ENCODE peak calls at places on chromosomes 16 and 17, in seven cellular contexts. One of them, this sample, is unnamed. For H3K9me3, the result is how much of the 10 kb centered on the place peaks cover.

GRCh38 chr17:77617516-77617915 is 341.0 kb upstream of the TNRC6C start:
- DNase-seq in neural progenitor cell: no peak
- DNase-seq in Karpas-422: no peak
- DNase-seq in neuronal stem cell: no peak
- DNase-seq in mammary epithelial cell: no peak
- DNase-seq in IMR-90: no peak
- DNase-seq in GM12878: no peak
- DNase-seq in this sample: no peak

GRCh38 chr17:82416771-82417170 is 1.4 kb upstream of the HEXD start:
- DNase-seq in neuronal stem cell: no peak
- DNase-seq in neural progenitor cell: no peak
- DNase-seq in mammary epithelial cell: no peak
- DNase-seq in Karpas-422: peak
- DNase-seq in IMR-90: no peak
- DNase-seq in GM12878: no peak
- DNase-seq in this sample: peak

GRCh38 chr17:12342161-12342560 is 321.5 kb downstream of the MAP2K4 start:
- DNase-seq in neuronal stem cell: no peak
- DNase-seq in neural progenitor cell: no peak
- DNase-seq in mammary epithelial cell: no peak
- DNase-seq in IMR-90: no peak
- DNase-seq in Karpas-422: no peak
- DNase-seq in GM12878: no peak
- DNase-seq in this sample: no peak

GRCh38 chr17:82357394-82357793 is 1.7 kb upstream of the TEX19 start:
- DNase-seq in GM12878: no peak
- DNase-seq in neuronal stem cell: no peak
- DNase-seq in Karpas-422: no peak
- DNase-seq in neural progenitor cell: no peak
- DNase-seq in IMR-90: no peak
- DNase-seq in mammary epithelial cell: no peak
- DNase-seq in this sample: no peak

GRCh38 chr17:45137561-45138305 is 2.2 kb downstream of the ACBD4 start:
- DNase-seq in neural progenitor cell: peak
- DNase-seq in IMR-90: no peak
- DNase-seq in GM12878: no peak
- DNase-seq in mammary epithelial cell: no peak
- DNase-seq in neuronal stem cell: no peak
- DNase-seq in Karpas-422: no peak
- DNase-seq in this sample: no peak

GRCh38 chr17:52648995-52649394 is 490.5 kb upstream of the CA10 start:
- DNase-seq in GM12878: no peak
- DNase-seq in neural progenitor cell: no peak
- DNase-seq in IMR-90: no peak
- DNase-seq in Karpas-422: no peak
- DNase-seq in neuronal stem cell: no peak
- DNase-seq in mammary epithelial cell: no peak
- DNase-seq in this sample: no peak

GRCh38 chr17:258045-258734 is 76.7 kb upstream of the DOC2B start:
- DNase-seq in mammary epithelial cell: no peak
- DNase-seq in neuronal stem cell: no peak
- DNase-seq in neural progenitor cell: no peak
- DNase-seq in IMR-90: no peak
- DNase-seq in GM12878: no peak
- DNase-seq in Karpas-422: no peak
- DNase-seq in this sample: no peak

GRCh38 chr16:87895641-87896141 is 26.4 kb upstream of the SLC7A5 start:
- DNase-seq in neuronal stem cell: no peak
- DNase-seq in IMR-90: peak
- DNase-seq in Karpas-422: peak
- DNase-seq in GM12878: peak
- DNase-seq in neural progenitor cell: no peak
- DNase-seq in mammary epithelial cell: peak
- DNase-seq in this sample: peak

GRCh38 chr17:75272848-75273184 is 1.8 kb upstream of the MIF4GD start:
- DNase-seq in IMR-90: no peak
- DNase-seq in Karpas-422: no peak
- DNase-seq in GM12878: no peak
- DNase-seq in neural progenitor cell: no peak
- DNase-seq in neuronal stem cell: no peak
- DNase-seq in mammary epithelial cell: no peak
- DNase-seq in this sample: peak

GRCh38 chr16:31876955-31877828 is 3.6 kb downstream of the ZNF267 start:
- DNase-seq in neural progenitor cell: no peak
- DNase-seq in neuronal stem cell: no peak
- DNase-seq in Karpas-422: no peak
- DNase-seq in mammary epithelial cell: peak
- DNase-seq in GM12878: peak
- DNase-seq in IMR-90: peak
- DNase-seq in this sample: no peak

DNA sequence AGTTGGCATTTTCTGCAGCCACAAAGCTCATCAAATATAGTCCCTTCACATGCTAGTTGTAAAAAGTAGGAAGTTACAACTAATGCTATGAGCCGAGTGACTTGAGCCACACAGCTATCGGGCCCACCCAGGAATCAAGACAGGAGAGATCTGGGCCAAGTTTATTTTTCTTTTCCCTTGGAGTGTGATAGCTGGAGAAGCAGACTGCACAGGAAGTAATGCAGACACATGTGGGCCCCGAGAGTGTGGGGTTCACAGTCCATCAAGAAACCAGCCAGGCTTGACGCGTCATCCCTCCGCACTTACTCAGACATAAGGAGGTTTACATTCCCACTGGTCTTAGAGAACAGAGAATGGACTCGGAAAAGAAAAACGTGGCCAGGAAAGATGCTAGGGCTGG is 403.1 kb upstream of the CDH11 start:
- DNase-seq in IMR-90: peak
- DNase-seq in mammary epithelial cell: no peak
- DNase-seq in GM12878: no peak
- DNase-seq in neural progenitor cell: no peak
- DNase-seq in neuronal stem cell: no peak
- DNase-seq in Karpas-422: no peak
- DNase-seq in this sample: no peak
- H2AFZ ChIP-seq in IMR-90: peak
- H2AFZ ChIP-seq in mammary epithelial cell: no peak
- H2AFZ ChIP-seq in GM12878: no peak
- H2AFZ ChIP-seq in neural progenitor cell: no peak
- H2AFZ ChIP-seq in neuronal stem cell: no peak
- H2AFZ ChIP-seq in Karpas-422: no peak
- H2AFZ ChIP-seq in this sample: no peak

GRCh38 chr17:68456529-68457167 is 648 bp downstream of the WIPI1 start:
- DNase-seq in mammary epithelial cell: peak
- DNase-seq in Karpas-422: no peak
- DNase-seq in IMR-90: peak
- DNase-seq in neural progenitor cell: peak
- DNase-seq in GM12878: no peak
- DNase-seq in neuronal stem cell: peak
- DNase-seq in this sample: no peak

GRCh38 chr17:68457168-68457538 is at the start of gene WIPI1:
- DNase-seq in GM12878: no peak
- DNase-seq in mammary epithelial cell: no peak
- DNase-seq in IMR-90: no peak
- DNase-seq in neuronal stem cell: no peak
- DNase-seq in neural progenitor cell: no peak
- DNase-seq in Karpas-422: peak
- DNase-seq in this sample: peak

GRCh38 chr17:68453991-68454665 is 3.2 kb downstream of the WIPI1 start:
- DNase-seq in IMR-90: no peak
- DNase-seq in Karpas-422: no peak
- DNase-seq in mammary epithelial cell: no peak
- DNase-seq in neuronal stem cell: no peak
- DNase-seq in neural progenitor cell: no peak
- DNase-seq in GM12878: no peak
- DNase-seq in this sample: no peak

GRCh38 chr17:68457539-68458259 is 403 bp upstream of the WIPI1 start:
- DNase-seq in neuronal stem cell: peak
- DNase-seq in neural progenitor cell: peak
- DNase-seq in GM12878: peak
- DNase-seq in IMR-90: peak
- DNase-seq in Karpas-422: peak
- DNase-seq in mammary epithelial cell: peak
- DNase-seq in this sample: peak

GRCh38 chr17:68455756-68456528 is 1.4 kb downstream of the WIPI1 start:
- DNase-seq in neuronal stem cell: no peak
- DNase-seq in mammary epithelial cell: peak
- DNase-seq in neural progenitor cell: no peak
- DNase-seq in IMR-90: peak
- DNase-seq in GM12878: no peak
- DNase-seq in Karpas-422: no peak
- DNase-seq in this sample: no peak
- H3K4me3 ChIP-seq in neuronal stem cell: peak
- H3K4me3 ChIP-seq in mammary epithelial cell: peak
- H3K4me3 ChIP-seq in neural progenitor cell: peak
- H3K4me3 ChIP-seq in IMR-90: peak
- H3K4me3 ChIP-seq in GM12878: peak
- H3K4me3 ChIP-seq in Karpas-422: no peak
- H3K4me3 ChIP-seq in this sample: peak

DNA sequence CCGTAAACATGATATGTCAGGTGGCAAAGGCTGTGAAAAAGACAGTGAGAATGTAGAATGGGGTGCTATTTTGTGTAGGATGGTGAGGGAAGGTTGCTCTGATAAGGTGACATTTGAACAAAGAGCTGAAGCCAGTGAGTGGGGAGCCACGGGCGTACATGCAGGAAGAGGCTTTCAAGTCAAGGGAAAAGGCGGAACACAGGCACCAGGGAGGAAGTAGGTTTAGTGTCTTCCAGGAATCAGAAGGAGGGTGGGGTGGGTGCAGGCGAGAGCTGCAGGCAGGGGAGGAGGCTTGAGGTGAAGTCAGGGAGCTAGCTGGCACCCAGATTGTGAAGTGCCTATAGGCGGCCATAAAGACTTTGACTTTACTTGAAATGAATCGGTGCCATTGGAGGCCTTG is 14.1 kb downstream of the ZFP90 start:
- DNase-seq in mammary epithelial cell: no peak
- DNase-seq in Karpas-422: no peak
- DNase-seq in neuronal stem cell: no peak
- DNase-seq in IMR-90: no peak
- DNase-seq in neural progenitor cell: no peak
- DNase-seq in GM12878: no peak
- DNase-seq in this sample: no peak
- H3K9me3 ChIP-seq in mammary epithelial cell: half or more
- H3K9me3 ChIP-seq in Karpas-422: under half
- H3K9me3 ChIP-seq in neuronal stem cell: half or more
- H3K9me3 ChIP-seq in IMR-90: half or more
- H3K9me3 ChIP-seq in neural progenitor cell: under half
- H3K9me3 ChIP-seq in GM12878: under half
- H3K9me3 ChIP-seq in this sample: under half

DNA sequence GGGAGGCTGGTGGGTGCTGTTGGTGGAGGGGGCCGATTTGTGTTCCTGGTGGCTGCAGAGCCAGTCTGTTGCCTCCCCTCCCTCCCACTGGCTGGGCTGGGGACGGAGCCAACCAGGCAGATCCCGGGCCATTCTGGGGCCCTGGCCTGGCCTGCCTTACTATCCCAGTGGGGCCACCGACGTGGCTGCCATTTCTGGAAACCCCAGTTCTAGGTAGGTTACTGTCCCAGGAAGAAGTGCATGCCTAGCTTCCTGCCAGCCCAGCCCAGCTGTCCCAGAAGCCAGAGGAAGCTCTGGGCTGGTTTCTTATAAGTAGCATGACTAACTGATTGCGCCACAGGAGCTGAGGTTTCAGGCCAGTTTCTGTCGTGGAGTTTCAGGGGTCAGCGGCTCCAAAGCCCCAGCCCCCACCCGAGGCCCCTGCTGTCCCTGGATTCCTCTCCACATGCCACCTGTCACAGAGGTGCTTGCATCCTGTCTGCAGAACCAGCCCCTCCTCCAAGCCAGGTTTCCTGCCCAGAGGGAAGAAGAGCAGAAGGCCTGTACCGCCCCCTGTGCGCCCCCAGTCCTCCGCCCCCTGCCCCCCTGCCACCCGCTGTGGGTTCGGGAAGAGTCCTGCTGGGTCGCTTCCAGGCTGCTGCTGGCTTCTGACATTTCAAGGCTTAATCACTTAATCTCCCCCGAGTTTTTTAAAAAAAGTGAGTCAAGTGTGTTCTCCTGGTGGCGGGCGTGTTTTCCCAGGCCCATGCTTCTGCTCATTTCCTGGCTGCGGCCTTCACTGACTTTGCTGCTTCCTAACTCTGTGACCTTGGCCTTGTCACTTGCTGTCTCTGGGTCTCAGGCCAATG is 13.2 kb downstream of the IL4R start:
- DNase-seq in IMR-90: peak
- DNase-seq in neuronal stem cell: no peak
- DNase-seq in GM12878: no peak
- DNase-seq in neural progenitor cell: peak
- DNase-seq in mammary epithelial cell: peak
- DNase-seq in Karpas-422: no peak
- DNase-seq in this sample: peak
- H2AFZ ChIP-seq in IMR-90: peak
- H2AFZ ChIP-seq in neuronal stem cell: peak
- H2AFZ ChIP-seq in GM12878: no peak
- H2AFZ ChIP-seq in neural progenitor cell: no peak
- H2AFZ ChIP-seq in mammary epithelial cell: no peak
- H2AFZ ChIP-seq in Karpas-422: no peak
- H2AFZ ChIP-seq in this sample: no peak

GRCh38 chr17:37322106-37322505 is 53.7 kb upstream of the C17orf78 start:
- DNase-seq in neural progenitor cell: no peak
- DNase-seq in GM12878: no peak
- DNase-seq in IMR-90: no peak
- DNase-seq in neuronal stem cell: no peak
- DNase-seq in Karpas-422: no peak
- DNase-seq in mammary epithelial cell: no peak
- DNase-seq in this sample: no peak
- H3K4me3 ChIP-seq in neural progenitor cell: no peak
- H3K4me3 ChIP-seq in GM12878: no peak
- H3K4me3 ChIP-seq in IMR-90: no peak
- H3K4me3 ChIP-seq in neuronal stem cell: no peak
- H3K4me3 ChIP-seq in Karpas-422: no peak
- H3K4me3 ChIP-seq in mammary epithelial cell: no peak
- H3K4me3 ChIP-seq in this sample: no peak

GRCh38 chr16:57190136-57190535 is 4.0 kb downstream of the RSPRY1 start:
- DNase-seq in IMR-90: no peak
- DNase-seq in neural progenitor cell: no peak
- DNase-seq in mammary epithelial cell: no peak
- DNase-seq in Karpas-422: no peak
- DNase-seq in GM12878: no peak
- DNase-seq in neuronal stem cell: no peak
- DNase-seq in this sample: no peak

GRCh38 chr16:57191056-57191536 is 5.0 kb downstream of the RSPRY1 start:
- DNase-seq in IMR-90: peak
- DNase-seq in GM12878: no peak
- DNase-seq in neuronal stem cell: no peak
- DNase-seq in mammary epithelial cell: peak
- DNase-seq in Karpas-422: no peak
- DNase-seq in neural progenitor cell: no peak
- DNase-seq in this sample: no peak

GRCh38 chr16:57194512-57194911 is 8.4 kb downstream of the RSPRY1 start:
- DNase-seq in mammary epithelial cell: peak
- DNase-seq in Karpas-422: no peak
- DNase-seq in GM12878: no peak
- DNase-seq in neural progenitor cell: no peak
- DNase-seq in IMR-90: peak
- DNase-seq in neuronal stem cell: no peak
- DNase-seq in this sample: no peak

GRCh38 chr16:57192720-57193486 is 6.8 kb downstream of the RSPRY1 start:
- DNase-seq in IMR-90: peak
- DNase-seq in Karpas-422: no peak
- DNase-seq in neuronal stem cell: no peak
- DNase-seq in neural progenitor cell: no peak
- DNase-seq in mammary epithelial cell: peak
- DNase-seq in GM12878: no peak
- DNase-seq in this sample: no peak

GRCh38 chr16:57192146-57192545 is 6.0 kb downstream of the RSPRY1 start:
- DNase-seq in Karpas-422: no peak
- DNase-seq in neural progenitor cell: no peak
- DNase-seq in IMR-90: peak
- DNase-seq in mammary epithelial cell: no peak
- DNase-seq in neuronal stem cell: no peak
- DNase-seq in GM12878: no peak
- DNase-seq in this sample: no peak
- H3K9me3 ChIP-seq in Karpas-422: under half
- H3K9me3 ChIP-seq in neural progenitor cell: under half
- H3K9me3 ChIP-seq in IMR-90: under half
- H3K9me3 ChIP-seq in mammary epithelial cell: under half
- H3K9me3 ChIP-seq in neuronal stem cell: under half
- H3K9me3 ChIP-seq in GM12878: under half
- H3K9me3 ChIP-seq in this sample: under half